ENCODE peak calls at places on chromosomes 13 and 19, in six cellular contexts. F is H1, V is mesendoderm, I is neuronal stem cell, M is mesenchymal stem cell, H is H9. Z is an unnamed sample.

GRCh38 chr13:100088648-100089601 is at the start of gene PCCA:
- DNase-seq in I (peak), V (peak), H (peak), F (peak), M (peak), Z (peak)

GRCh38 chr13:25192936-25193335 is 20.8 kb upstream of the AMER2 start:
- DNase-seq in H (no peak), I (no peak), F (no peak), V (no peak), M (no peak), Z (no peak)

GRCh38 chr13:40379794-40380608 is 286.4 kb downstream of the FOXO1 start:
- DNase-seq in V (peak), I (no peak), H (no peak), F (peak), M (no peak), Z (no peak)

GRCh38 chr19:41172297-41173164 is 20.5 kb upstream of the CYP2S1 start:
- DNase-seq in F (no peak), V (no peak), H (no peak), I (no peak), M (no peak), Z (no peak)

GRCh38 chr19:4870025-4870700 is 2.7 kb upstream of the PLIN3 start:
- DNase-seq in H (peak), V (peak), I (no peak), M (peak), F (no peak), Z (peak)

GRCh38 chr13:101317986-101318523 is 98.3 kb downstream of the NALCN start:
- DNase-seq in F (no peak), I (no peak), V (no peak), H (no peak), M (no peak), Z (no peak)

GRCh38 chr13:99527346-99527745 is 26.1 kb downstream of the TM9SF2 start:
- DNase-seq in M (no peak), I (no peak), V (no peak), H (no peak), F (no peak), Z (no peak)

GRCh38 chr13:28659611-28659970 is 661 bp downstream of the POMP start:
- DNase-seq in H (no peak), I (no peak), M (peak), F (no peak), V (no peak), Z (peak)

GRCh38 chr19:37413243-37414084 is 42.6 kb downstream of the ZNF527 start:
- DNase-seq in V (peak), F (no peak), I (no peak), H (no peak), M (peak), Z (no peak)

GRCh38 chr19:30367001-30367400 is 5.2 kb upstream of the ZNF536 start:
- DNase-seq in H (no peak), I (no peak), V (no peak), M (no peak), F (no peak), Z (no peak)

GRCh38 chr19:56838930-56839664 is 1.4 kb downstream of the PEG3 start:
- DNase-seq in F (no peak), H (no peak), M (no peak), V (peak), I (peak), Z (no peak)

GRCh38 chr13:37068962-37069361 is 9.5 kb upstream of the SUPT20H start:
- DNase-seq in H (no peak), V (no peak), M (peak), F (no peak), I (no peak), Z (peak)

GRCh38 chr13:77492982-77493381 is 42.5 kb upstream of the SCEL start:
- DNase-seq in H (no peak), V (peak), M (no peak), I (no peak), F (no peak), Z (no peak)

GRCh38 chr13:57627663-57628062 is 3.9 kb upstream of the PCDH17 start:
- DNase-seq in I (no peak), V (no peak), H (no peak), M (peak), F (no peak), Z (peak)

GRCh38 chr13:34207872-34208271 is 389.9 kb downstream of the RFC3 start:
- DNase-seq in H (no peak), M (peak), V (no peak), F (no peak), I (no peak), Z (peak)

GRCh38 chr13:90618133-90618532 is 729.4 kb upstream of the MIR17HG start:
- DNase-seq in V (peak), H (no peak), F (no peak), M (no peak), I (no peak), Z (no peak)

GRCh38 chr19:18763674-18764590 is 27.2 kb downstream of the COMP start:
- DNase-seq in M (no peak), I (no peak), H (no peak), V (no peak), F (no peak), Z (peak)

GRCh38 chr13:38582133-38582532 is 104.7 kb upstream of the FREM2 start:
- DNase-seq in H (no peak), V (peak), M (peak), F (no peak), I (peak), Z (peak)

GRCh38 chr19:12784871-12785430 is 6.3 kb upstream of the JUNB start:
- DNase-seq in H (no peak), M (peak), V (no peak), I (no peak), F (no peak), Z (peak)

GRCh38 chr19:5536337-5536894 is 31.3 kb downstream of the TINCR start:
- DNase-seq in V (peak), F (peak), H (peak), I (peak), M (peak), Z (peak)

GRCh38 chr19:40524655-40525054 is 52.0 kb upstream of the SHKBP1 start:
- DNase-seq in F (no peak), I (no peak), M (no peak), V (no peak), H (no peak), Z (no peak)

GRCh38 chr13:70380809-70381208 is 272.6 kb upstream of the KLHL1 start:
- DNase-seq in I (no peak), H (no peak), F (no peak), V (no peak), M (no peak), Z (no peak)

GRCh38 chr19:36207605-36208252 is 6.7 kb downstream of the ZNF565 start:
- DNase-seq in V (no peak), M (no peak), H (no peak), F (no peak), I (no peak), Z (no peak)

GRCh38 chr13:99690426-99691189 is 189.3 kb downstream of the TM9SF2 start:
- DNase-seq in V (peak), M (no peak), I (peak), F (no peak), H (no peak), Z (no peak)

GRCh38 chr13:114097504-114097892 is 34.9 kb downstream of the RASA3 start:
- DNase-seq in M (no peak), H (no peak), F (no peak), I (no peak), V (no peak), Z (no peak)

GRCh38 chr13:114100446-114101320 is 31.7 kb downstream of the RASA3 start:
- DNase-seq in I (no peak), V (no peak), F (no peak), M (peak), H (no peak), Z (no peak)

GRCh38 chr13:114097893-114098688 is 34.3 kb downstream of the RASA3 start:
- DNase-seq in M (no peak), F (no peak), I (no peak), H (no peak), V (no peak), Z (no peak)

GRCh38 chr13:114099918-114100445 is 32.4 kb downstream of the RASA3 start:
- DNase-seq in M (peak), V (peak), I (no peak), H (peak), F (peak), Z (peak)

DNA sequence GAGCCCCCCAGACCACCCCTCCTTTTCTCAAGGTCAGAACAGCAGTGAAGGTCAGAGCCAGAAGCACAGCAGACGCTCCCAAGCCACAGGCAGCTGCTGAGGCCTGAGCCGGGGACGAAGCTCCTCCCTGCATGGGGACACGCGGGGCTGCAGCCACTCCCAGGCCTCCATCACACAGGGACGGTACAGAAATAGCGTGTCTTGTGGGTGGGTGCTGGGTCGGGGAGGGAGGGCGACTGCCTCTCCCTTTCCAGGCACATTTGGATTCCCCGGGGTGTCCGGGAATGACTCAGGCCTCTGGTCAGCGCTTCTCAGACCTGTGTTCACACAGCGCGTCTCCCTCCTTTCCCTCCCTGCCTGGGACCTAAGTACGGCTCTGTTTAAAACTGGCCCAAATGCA is 33.2 kb downstream of the RASA3 start:
- DNase-seq in M (peak), I (no peak), H (peak), F (no peak), V (peak), Z (peak)
- H4K8ac ChIP-seq in M (no peak), I (no peak), H (no peak), F (no peak), V (no peak), Z (peak)

GRCh38 chr13:107586216-107586615 is 629.1 kb downstream of the LIG4 start:
- DNase-seq in H (no peak), M (peak), F (no peak), I (no peak), V (no peak), Z (peak)
- H3K23ac ChIP-seq in H (no peak), M (no peak), F (no peak), I (no peak), V (no peak), Z (no peak)

GRCh38 chr19:45659096-45659729 is 8.8 kb upstream of the GIPR start:
- DNase-seq in I (no peak), V (no peak), F (no peak), M (no peak), H (no peak), Z (no peak)
- H2BK15ac ChIP-seq in I (no peak), V (no peak), F (peak), M (peak), H (no peak), Z (no peak)

DNA sequence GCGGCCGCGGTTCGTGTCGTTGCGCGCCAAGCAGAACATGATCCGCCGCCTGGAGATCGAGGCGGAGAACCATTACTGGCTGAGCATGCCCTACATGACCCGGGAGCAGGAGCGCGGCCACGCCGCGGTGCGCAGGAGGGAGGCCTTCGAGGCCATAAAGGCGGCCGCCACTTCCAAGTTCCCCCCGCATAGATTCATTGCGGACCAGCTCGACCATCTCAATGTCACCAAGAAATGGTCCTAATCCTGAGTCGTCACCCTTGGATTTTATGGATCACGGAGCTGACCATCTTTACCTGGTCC is 475 bp downstream of the MRPL57 start:
- DNase-seq in I (no peak), F (no peak), V (no peak), M (no peak), H (no peak), Z (no peak)
- H4K8ac ChIP-seq in I (peak), F (peak), V (no peak), M (peak), H (no peak), Z (peak)

DNA sequence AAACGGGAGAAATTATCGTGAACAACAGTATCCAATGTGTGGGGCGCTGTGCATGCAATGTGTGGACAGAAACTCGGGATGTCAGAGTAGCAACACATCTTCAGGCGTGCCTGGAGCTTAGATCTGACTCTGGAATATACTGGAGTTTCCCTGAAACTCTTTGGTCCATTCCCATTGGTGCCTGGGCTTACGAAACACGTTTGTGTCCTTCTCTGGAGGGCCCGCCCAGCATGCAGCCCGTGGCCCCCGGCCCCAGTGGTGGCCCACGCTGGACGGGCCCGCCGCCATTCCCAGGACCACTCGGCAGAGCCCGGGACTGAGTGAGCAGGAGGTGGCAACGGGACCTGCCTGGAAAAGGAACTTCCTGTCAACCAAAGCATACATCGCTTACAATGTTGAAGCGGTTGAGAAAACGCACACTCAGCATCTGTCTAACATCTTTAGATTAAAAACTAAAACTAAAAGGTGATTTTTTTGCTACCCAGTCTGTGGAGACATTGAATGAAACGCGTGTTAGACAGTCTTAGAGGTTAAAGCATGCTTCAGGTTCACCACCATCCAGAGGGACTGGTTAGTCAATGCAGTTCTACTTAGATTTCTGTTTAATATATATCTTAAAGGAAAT is 19.3 kb upstream of the TIMM44 start:
- DNase-seq in V (no peak), F (no peak), H (no peak), M (no peak), I (no peak), Z (no peak)
- H3K23ac ChIP-seq in V (no peak), F (no peak), H (no peak), M (no peak), I (no peak), Z (no peak)

GRCh38 chr19:50875795-50876422 is 2.7 kb downstream of the KLK2 start:
- DNase-seq in I (no peak), M (no peak), F (no peak), H (no peak), V (no peak), Z (no peak)

GRCh38 chr19:50869479-50869878 is 3.8 kb upstream of the KLK2 start:
- DNase-seq in F (no peak), M (no peak), H (no peak), V (no peak), I (no peak), Z (no peak)

GRCh38 chr19:50874185-50874584 is 946 bp downstream of the KLK2 start:
- DNase-seq in F (no peak), I (no peak), V (no peak), H (no peak), M (no peak), Z (no peak)

GRCh38 chr19:50873056-50873455 is at the start of gene KLK2:
- DNase-seq in V (no peak), I (no peak), F (no peak), H (no peak), M (no peak), Z (no peak)

DNA sequence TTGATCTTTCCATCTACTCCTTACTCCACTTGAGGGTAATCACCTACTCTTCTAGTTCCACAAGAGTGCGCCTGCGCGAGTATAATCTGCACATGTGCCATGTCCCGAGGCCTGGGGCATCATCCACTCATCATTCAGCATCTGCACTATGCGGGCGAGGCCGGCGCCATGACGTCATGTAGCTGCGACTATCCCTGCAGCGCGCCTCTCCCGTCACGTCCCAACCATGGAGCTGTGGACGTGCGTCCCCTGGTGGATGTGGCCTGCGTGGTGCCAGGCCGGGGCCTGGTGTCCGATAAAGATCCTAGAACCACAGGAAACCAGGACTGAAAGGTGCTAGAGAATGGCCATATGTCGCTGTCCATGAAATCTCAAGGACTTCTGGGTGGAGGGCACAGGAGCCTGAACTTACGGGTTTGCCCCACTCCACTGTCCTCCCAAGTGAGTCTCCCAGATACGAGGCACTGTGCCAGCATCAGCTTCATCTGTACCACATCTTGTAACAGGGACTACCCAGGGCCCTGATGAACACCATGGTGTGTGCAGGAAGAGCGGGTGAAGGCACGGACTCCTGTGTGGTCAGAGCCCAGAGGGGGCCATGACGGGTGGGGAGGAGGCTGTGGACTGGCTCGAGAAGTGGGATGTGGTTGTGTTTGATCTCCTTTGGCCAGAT is 2.7 kb upstream of the KLK2 start:
- DNase-seq in V (no peak), M (no peak), H (peak), F (peak), I (no peak), Z (peak)
- H2BK15ac ChIP-seq in V (no peak), M (no peak), H (no peak), F (no peak), I (no peak), Z (no peak)

GRCh38 chr19:15197275-15198005 is 3.4 kb downstream of the NOTCH3 start:
- DNase-seq in V (no peak), H (no peak), M (no peak), F (no peak), I (no peak), Z (peak)

GRCh38 chr19:15196683-15197005 is 4.2 kb downstream of the NOTCH3 start:
- DNase-seq in F (no peak), V (no peak), I (no peak), H (no peak), M (no peak), Z (no peak)

GRCh38 chr19:15194938-15195337 is 5.9 kb downstream of the NOTCH3 start:
- DNase-seq in I (no peak), H (no peak), M (no peak), V (no peak), F (no peak), Z (peak)

GRCh38 chr19:15195987-15196682 is 4.7 kb downstream of the NOTCH3 start:
- DNase-seq in V (peak), M (no peak), F (peak), H (peak), I (no peak), Z (no peak)

GRCh38 chr19:15195381-15195964 is 5.3 kb downstream of the NOTCH3 start:
- DNase-seq in M (peak), H (peak), V (peak), I (peak), F (peak), Z (peak)
- H4K8ac ChIP-seq in M (peak), H (no peak), V (no peak), I (no peak), F (no peak), Z (peak)